ENCODE peak calls at places on chromosomes 16 and 17, in six cellular contexts. One of them, this sample, is unnamed.

GRCh38 chr16:58056580-58056979 is 31.0 kb downstream of the MMP15 start:
- DNase-seq in AG08395: no peak
- DNase-seq in stimulated activated CD4-positive, alpha-beta T cell treated with anti-CD3 and anti-CD28 coated beads, Interleukin-2, amount 100 ng/mL, for 48 hours: no peak
- DNase-seq in sigmoid colon: no peak
- DNase-seq in AG09309: no peak
- DNase-seq in cardiac septum: no peak
- DNase-seq in this sample: no peak

GRCh38 chr16:64841482-64841881 is 280.4 kb downstream of the CDH11 start:
- DNase-seq in stimulated activated CD4-positive, alpha-beta T cell treated with anti-CD3 and anti-CD28 coated beads, Interleukin-2, amount 100 ng/mL, for 48 hours: no peak
- DNase-seq in AG09309: no peak
- DNase-seq in AG08395: no peak
- DNase-seq in sigmoid colon: no peak
- DNase-seq in cardiac septum: no peak
- DNase-seq in this sample: no peak

GRCh38 chr17:56785396-56785795 is 48.3 kb downstream of the C17orf67 start:
- DNase-seq in AG09309: no peak
- DNase-seq in stimulated activated CD4-positive, alpha-beta T cell treated with anti-CD3 and anti-CD28 coated beads, Interleukin-2, amount 100 ng/mL, for 48 hours: no peak
- DNase-seq in AG08395: peak; percentile 12
- DNase-seq in sigmoid colon: no peak
- DNase-seq in cardiac septum: no peak
- DNase-seq in this sample: peak; percentile 83

GRCh38 chr16:48054881-48055601 is 100.8 kb downstream of the ABCC12 start:
- DNase-seq in cardiac septum: no peak
- DNase-seq in sigmoid colon: no peak
- DNase-seq in stimulated activated CD4-positive, alpha-beta T cell treated with anti-CD3 and anti-CD28 coated beads, Interleukin-2, amount 100 ng/mL, for 48 hours: peak; percentile 4
- DNase-seq in AG09309: peak; percentile 13
- DNase-seq in AG08395: peak; percentile 73
- DNase-seq in this sample: peak; percentile 55

GRCh38 chr17:30326816-30327215 is 7.0 kb downstream of the TMIGD1 start:
- DNase-seq in cardiac septum: no peak
- DNase-seq in AG08395: no peak
- DNase-seq in sigmoid colon: no peak
- DNase-seq in stimulated activated CD4-positive, alpha-beta T cell treated with anti-CD3 and anti-CD28 coated beads, Interleukin-2, amount 100 ng/mL, for 48 hours: no peak
- DNase-seq in AG09309: no peak
- DNase-seq in this sample: no peak

GRCh38 chr17:77230436-77230830 is 89.7 kb downstream of the SEC14L1 start:
- DNase-seq in cardiac septum: no peak
- DNase-seq in AG08395: no peak
- DNase-seq in AG09309: no peak
- DNase-seq in stimulated activated CD4-positive, alpha-beta T cell treated with anti-CD3 and anti-CD28 coated beads, Interleukin-2, amount 100 ng/mL, for 48 hours: no peak
- DNase-seq in sigmoid colon: no peak
- DNase-seq in this sample: no peak

GRCh38 chr16:716250-716607 is 1.3 kb downstream of the METRN start:
- DNase-seq in cardiac septum: no peak
- DNase-seq in AG08395: peak; percentile 55
- DNase-seq in sigmoid colon: no peak
- DNase-seq in stimulated activated CD4-positive, alpha-beta T cell treated with anti-CD3 and anti-CD28 coated beads, Interleukin-2, amount 100 ng/mL, for 48 hours: no peak
- DNase-seq in AG09309: no peak
- DNase-seq in this sample: peak; percentile 44

GRCh38 chr16:67423634-67424575 is 7.0 kb upstream of the HSD11B2 start:
- DNase-seq in stimulated activated CD4-positive, alpha-beta T cell treated with anti-CD3 and anti-CD28 coated beads, Interleukin-2, amount 100 ng/mL, for 48 hours: no peak
- DNase-seq in AG08395: no peak
- DNase-seq in cardiac septum: no peak
- DNase-seq in AG09309: no peak
- DNase-seq in sigmoid colon: no peak
- DNase-seq in this sample: no peak

GRCh38 chr16:51357839-51358238 is 206.8 kb upstream of the SALL1 start:
- DNase-seq in AG09309: no peak
- DNase-seq in AG08395: no peak
- DNase-seq in sigmoid colon: no peak
- DNase-seq in stimulated activated CD4-positive, alpha-beta T cell treated with anti-CD3 and anti-CD28 coated beads, Interleukin-2, amount 100 ng/mL, for 48 hours: no peak
- DNase-seq in cardiac septum: no peak
- DNase-seq in this sample: no peak

GRCh38 chr16:24141917-24142316 is 114.2 kb upstream of the CACNG3 start:
- DNase-seq in sigmoid colon: no peak
- DNase-seq in AG09309: no peak
- DNase-seq in stimulated activated CD4-positive, alpha-beta T cell treated with anti-CD3 and anti-CD28 coated beads, Interleukin-2, amount 100 ng/mL, for 48 hours: no peak
- DNase-seq in cardiac septum: no peak
- DNase-seq in AG08395: no peak
- DNase-seq in this sample: no peak

GRCh38 chr17:55432358-55433028 is 10.9 kb upstream of the MMD start:
- DNase-seq in sigmoid colon: no peak
- DNase-seq in stimulated activated CD4-positive, alpha-beta T cell treated with anti-CD3 and anti-CD28 coated beads, Interleukin-2, amount 100 ng/mL, for 48 hours: no peak
- DNase-seq in AG09309: no peak
- DNase-seq in AG08395: no peak
- DNase-seq in cardiac septum: no peak
- DNase-seq in this sample: no peak

GRCh38 chr16:4207683-4208528 is 34.0 kb downstream of the SRL start:
- DNase-seq in AG08395: no peak
- DNase-seq in sigmoid colon: no peak
- DNase-seq in cardiac septum: no peak
- DNase-seq in stimulated activated CD4-positive, alpha-beta T cell treated with anti-CD3 and anti-CD28 coated beads, Interleukin-2, amount 100 ng/mL, for 48 hours: no peak
- DNase-seq in AG09309: no peak
- DNase-seq in this sample: no peak

GRCh38 chr17:61065263-61065773 is 334.3 kb upstream of the TBX2 start:
- DNase-seq in AG09309: no peak
- DNase-seq in sigmoid colon: no peak
- DNase-seq in cardiac septum: no peak
- DNase-seq in stimulated activated CD4-positive, alpha-beta T cell treated with anti-CD3 and anti-CD28 coated beads, Interleukin-2, amount 100 ng/mL, for 48 hours: no peak
- DNase-seq in AG08395: peak; percentile 52
- DNase-seq in this sample: no peak

GRCh38 chr16:77833906-77834599 is 45.7 kb downstream of the VAT1L start:
- DNase-seq in AG08395: peak; percentile 86
- DNase-seq in AG09309: peak; percentile 57
- DNase-seq in sigmoid colon: no peak
- DNase-seq in stimulated activated CD4-positive, alpha-beta T cell treated with anti-CD3 and anti-CD28 coated beads, Interleukin-2, amount 100 ng/mL, for 48 hours: no peak
- DNase-seq in cardiac septum: no peak
- DNase-seq in this sample: peak; percentile 72

GRCh38 chr17:50708050-50709000 is 611 bp upstream of the ANKRD40 start:
- DNase-seq in AG09309: no peak
- DNase-seq in stimulated activated CD4-positive, alpha-beta T cell treated with anti-CD3 and anti-CD28 coated beads, Interleukin-2, amount 100 ng/mL, for 48 hours: no peak
- DNase-seq in cardiac septum: no peak
- DNase-seq in AG08395: no peak
- DNase-seq in sigmoid colon: no peak
- DNase-seq in this sample: no peak

GRCh38 chr16:50666658-50667496 is 14.2 kb downstream of the SNX20 start:
- DNase-seq in AG09309: no peak
- DNase-seq in sigmoid colon: no peak
- DNase-seq in stimulated activated CD4-positive, alpha-beta T cell treated with anti-CD3 and anti-CD28 coated beads, Interleukin-2, amount 100 ng/mL, for 48 hours: peak; percentile 34
- DNase-seq in cardiac septum: no peak
- DNase-seq in AG08395: no peak
- DNase-seq in this sample: no peak

GRCh38 chr17:65198653-65199382 is 61.6 kb downstream of the RGS9 start:
- DNase-seq in AG08395: peak; percentile 82
- DNase-seq in stimulated activated CD4-positive, alpha-beta T cell treated with anti-CD3 and anti-CD28 coated beads, Interleukin-2, amount 100 ng/mL, for 48 hours: no peak
- DNase-seq in cardiac septum: no peak
- DNase-seq in AG09309: no peak
- DNase-seq in sigmoid colon: no peak
- DNase-seq in this sample: peak; percentile 63

GRCh38 chr16:75251280-75252048 is at the start of gene BCAR1:
- DNase-seq in AG09309: peak; percentile 73
- DNase-seq in cardiac septum: peak; percentile 91
- DNase-seq in AG08395: peak; percentile 88
- DNase-seq in sigmoid colon: peak; percentile 94
- DNase-seq in stimulated activated CD4-positive, alpha-beta T cell treated with anti-CD3 and anti-CD28 coated beads, Interleukin-2, amount 100 ng/mL, for 48 hours: no peak
- DNase-seq in this sample: peak; percentile 81

GRCh38 chr16:19008770-19009169 is 25.0 kb downstream of the TMC7 start:
- DNase-seq in cardiac septum: no peak
- DNase-seq in sigmoid colon: no peak
- DNase-seq in AG08395: peak; percentile 52
- DNase-seq in AG09309: peak; percentile 63
- DNase-seq in stimulated activated CD4-positive, alpha-beta T cell treated with anti-CD3 and anti-CD28 coated beads, Interleukin-2, amount 100 ng/mL, for 48 hours: no peak
- DNase-seq in this sample: peak; percentile 42

GRCh38 chr17:60148300-60148838 is 1.4 kb upstream of the CA4 start:
- DNase-seq in AG09309: no peak
- DNase-seq in stimulated activated CD4-positive, alpha-beta T cell treated with anti-CD3 and anti-CD28 coated beads, Interleukin-2, amount 100 ng/mL, for 48 hours: no peak
- DNase-seq in sigmoid colon: no peak
- DNase-seq in AG08395: no peak
- DNase-seq in cardiac septum: no peak
- DNase-seq in this sample: no peak

This sample was measured in MCF 10A.